ENCODE peak calls at places on chromosomes 3 and 15, in five cellular contexts. Z, S, V, Q and J are unnamed samples.

GRCh38 chr3:65595222-65595996 is 443.3 kb downstream of the MAGI1 start:
- DNase-seq in Z (no peak), S (no peak), V (no peak), Q (no peak), J (no peak)

GRCh38 chr3:38555926-38556325 is 59.8 kb downstream of the EXOG start:
- DNase-seq in Z (no peak), S (no peak), V (no peak), Q (no peak), J (no peak)

GRCh38 chr3:105700575-105700974 is 168.2 kb downstream of the CBLB start:
- DNase-seq in Z (no peak), S (no peak), V (no peak), Q (no peak), J (no peak)

GRCh38 chr3:78889345-78889744 is 878.5 kb downstream of the ROBO1 start:
- DNase-seq in Z (no peak), S (no peak), V (no peak), Q (no peak), J (no peak)

GRCh38 chr3:30081904-30082303 is 524.5 kb upstream of the TGFBR2 start:
- DNase-seq in Z (no peak), S (no peak), V (no peak), Q (no peak), J (no peak)

GRCh38 chr3:194756460-194757355 is 71.0 kb downstream of the FAM43A start:
- DNase-seq in Z (no peak), S (no peak), V (no peak), Q (no peak), J (no peak)

GRCh38 chr15:65936317-65936716 is 67.0 kb downstream of the RAB11A start:
- DNase-seq in Z (no peak), S (no peak), V (no peak), Q (no peak), J (no peak)

GRCh38 chr3:117165611-117166051 is 456.1 kb downstream of the TUSC7 start:
- DNase-seq in Z (no peak), S (no peak), V (no peak), Q (no peak), J (no peak)

GRCh38 chr3:18135083-18135814 is 289.9 kb downstream of the SATB1 start:
- DNase-seq in Z (no peak), S (no peak), V (no peak), Q (no peak), J (no peak)

GRCh38 chr3:70000028-70000410 is 486 bp downstream of the SAMMSON start:
- DNase-seq in Z (no peak), S (no peak), V (no peak), Q (no peak), J (no peak)

GRCh38 chr3:141047168-141047567 is 4.0 kb upstream of the SPSB4 start:
- DNase-seq in Z (no peak), S (no peak), V (no peak), Q (no peak), J (no peak)

GRCh38 chr3:72490688-72491430 is 357.4 kb downstream of the SHQ1 start:
- DNase-seq in Z (no peak), S (no peak), V (no peak), Q (no peak), J (no peak)

GRCh38 chr3:151259664-151260063 is 18.7 kb downstream of the P2RY14 start:
- DNase-seq in Z (no peak), S (no peak), V (no peak), Q (no peak), J (no peak)